ENCODE peak calls at places on chromosomes 13 and 19, in seven cellular contexts. D is EH; A is NCI-H748 treated with DMSO at 0.1 percent for 48 hours; T is stimulated activated CD8-positive, alpha-beta memory T cell treated with anti-CD3 and anti-CD28 coated beads, Interleukin-4, amount 100 ng/mL, for 1 hour; Q is HFFc6; P is adrenal gland; G is HT-29. Y is an unnamed sample.
A peak's percentile ranks its signal among the peaks of the same experiment; 100 is the strongest.

GRCh38 chr19:15264061-15264932 is 32.0 kb upstream of the EPHX3 start:
- DNase-seq in P (peak; percentile 81), G (peak; percentile 56), A (no peak), T (peak; percentile 42), Q (peak; percentile 50), D (peak; percentile 65), Y (peak; percentile 70)

GRCh38 chr19:23116802-23117571 is at the start of gene ZNF730:
- DNase-seq in Q (peak; percentile 40), G (no peak), P (peak; percentile 44), A (peak; percentile 70), T (peak; percentile 10), D (peak; percentile 76), Y (peak; percentile 1)

GRCh38 chr13:49206641-49207040 is 13.5 kb upstream of the MLNR start:
- DNase-seq in Q (no peak), A (no peak), D (no peak), T (no peak), G (no peak), P (no peak), Y (no peak)

GRCh38 chr13:89136678-89137077 is 1465.5 kb downstream of the SLITRK5 start:
- DNase-seq in G (no peak), T (no peak), D (no peak), P (no peak), A (no peak), Q (no peak), Y (no peak)

GRCh38 chr13:71870036-71870435 is 3.0 kb upstream of the DACH1 start:
- DNase-seq in P (no peak), A (peak; percentile 62), D (no peak), G (no peak), T (no peak), Q (no peak), Y (no peak)

GRCh38 chr13:36353001-36353400 is 6.8 kb upstream of the SPART start:
- DNase-seq in D (peak; percentile 25), A (no peak), Q (no peak), P (no peak), G (no peak), T (no peak), Y (no peak)

GRCh38 chr19:46944123-46944718 is 75.4 kb upstream of the NPAS1 start:
- DNase-seq in A (no peak), D (no peak), G (no peak), T (no peak), Q (no peak), P (no peak), Y (no peak)

GRCh38 chr19:11324079-11324661 is 15.3 kb downstream of the RAB3D start:
- DNase-seq in P (peak; percentile 71), G (peak; percentile 65), A (no peak), Q (peak; percentile 86), D (peak; percentile 96), T (no peak), Y (peak; percentile 65)

GRCh38 chr19:46841458-46842083 is 9.1 kb downstream of the AP2S1 start:
- DNase-seq in D (peak; percentile 97), P (peak; percentile 86), T (no peak), Q (peak; percentile 84), A (no peak), G (peak; percentile 57), Y (peak; percentile 45)

GRCh38 chr19:49678970-49679831 is 2.1 kb downstream of the PRMT1 start:
- DNase-seq in A (no peak), G (no peak), Q (no peak), D (no peak), P (no peak), T (no peak), Y (no peak)

GRCh38 chr13:40490086-40490723 is 176.2 kb downstream of the FOXO1 start:
- DNase-seq in D (no peak), P (no peak), G (peak; percentile 64), Q (no peak), T (peak; percentile 17), A (no peak), Y (peak; percentile 56)

GRCh38 chr19:49530708-49531107 is 2.9 kb downstream of the RCN3 start:
- DNase-seq in A (no peak), G (no peak), P (no peak), Q (no peak), D (no peak), T (no peak), Y (no peak)

GRCh38 chr19:47663911-47664771 is 49.1 kb upstream of the EHD2 start:
- DNase-seq in A (no peak), G (peak; percentile 78), T (no peak), D (peak; percentile 99), Q (peak; percentile 97), P (peak; percentile 84), Y (peak; percentile 82)

GRCh38 chr13:91346848-91347211 is 657 bp upstream of the MIR17HG start:
- DNase-seq in Q (no peak), T (peak; percentile 7), D (no peak), P (no peak), G (peak; percentile 63), A (peak; percentile 76), Y (peak; percentile 37)

GRCh38 chr19:40674291-40674690 is 16.2 kb downstream of the NUMBL start:
- DNase-seq in D (no peak), A (no peak), G (no peak), Q (no peak), P (no peak), T (no peak), Y (no peak)

GRCh38 chr19:4380254-4380727 is 20.1 kb downstream of the SH3GL1 start:
- DNase-seq in D (no peak), A (no peak), G (no peak), P (peak; percentile 65), Q (no peak), T (no peak), Y (peak; percentile 42)

GRCh38 chr19:18203408-18203862 is 407 bp downstream of the RAB3A start:
- DNase-seq in A (no peak), G (no peak), T (peak; percentile 21), D (no peak), Q (no peak), P (peak; percentile 60), Y (peak; percentile 46)

GRCh38 chr19:29542776-29543175 is 17.0 kb downstream of the VSTM2B start:
- DNase-seq in P (no peak), T (no peak), D (no peak), A (no peak), Q (no peak), G (no peak), Y (no peak)

GRCh38 chr13:95032114-95032513 is 269.1 kb downstream of the ABCC4 start:
- DNase-seq in T (no peak), D (no peak), Q (no peak), G (no peak), A (no peak), P (no peak), Y (no peak)

GRCh38 chr19:23309926-23310325 is 59.7 kb upstream of the ZNF724 start:
- DNase-seq in D (no peak), T (no peak), A (no peak), Q (no peak), G (no peak), P (no peak), Y (no peak)

GRCh38 chr13:22108283-22108897 is 437.5 kb downstream of the FGF9 start:
- DNase-seq in T (no peak), A (no peak), G (no peak), D (no peak), Q (no peak), P (no peak), Y (no peak)

GRCh38 chr13:70723732-70724131 is 615.5 kb upstream of the KLHL1 start:
- DNase-seq in G (no peak), D (no peak), P (no peak), T (no peak), A (peak; percentile 31), Q (no peak), Y (no peak)

GRCh38 chr19:44689290-44690130 is 9.4 kb upstream of the CEACAM16 start:
- DNase-seq in D (peak; percentile 64), G (peak; percentile 94), T (peak; percentile 61), Q (peak; percentile 24), A (peak; percentile 41), P (peak; percentile 83), Y (peak; percentile 65)

GRCh38 chr19:870314-870713 is 10.8 kb downstream of the CFD start:
- DNase-seq in A (no peak), T (no peak), G (no peak), Q (no peak), D (no peak), P (no peak), Y (no peak)

GRCh38 chr19:5515737-5516136 is 52.0 kb downstream of the TINCR start:
- DNase-seq in A (no peak), G (no peak), Q (no peak), D (no peak), T (no peak), P (no peak), Y (no peak)

GRCh38 chr19:13899912-13900584 is 5.9 kb downstream of the BRME1 start:
- DNase-seq in Q (peak; percentile 31), A (no peak), G (no peak), P (no peak), T (no peak), D (peak; percentile 60), Y (no peak)

GRCh38 chr13:110907951-110908898 is 6.6 kb downstream of the ANKRD10 start:
- DNase-seq in A (no peak), T (no peak), D (peak; percentile 19), Q (no peak), G (peak; percentile 98), P (peak; percentile 62), Y (peak; percentile 63)

GRCh38 chr13:40420160-40420740 is 246.2 kb downstream of the FOXO1 start:
- DNase-seq in G (no peak), A (no peak), P (no peak), T (no peak), D (no peak), Q (no peak), Y (no peak)

GRCh38 chr13:25732146-25732865 is 319.5 kb downstream of the SHISA2 start:
- DNase-seq in T (no peak), P (no peak), G (no peak), A (no peak), Q (no peak), D (peak; percentile 32), Y (no peak)

GRCh38 chr19:1549332-1549945 is 18.7 kb downstream of the MEX3D start:
- DNase-seq in T (no peak), D (no peak), P (no peak), Q (no peak), A (no peak), G (no peak), Y (no peak)

GRCh38 chr13:48857576-48857975 is 118.1 kb upstream of the FNDC3A start:
- DNase-seq in D (no peak), T (no peak), G (no peak), P (no peak), Q (no peak), A (no peak), Y (no peak)